ENCODE peak calls at places on chromosome 11, in six cellular contexts. One of them, this sample, is unnamed.

GRCh38 chr11:62337682-62338181 is 484 bp downstream of the ASRGL1 start:
- DNase-seq in IMR-90: no peak
- DNase-seq in DND-41: no peak
- DNase-seq in left ventricle myocardium inferior: peak; percentile 20
- DNase-seq in naive thymus-derived CD4-positive, alpha-beta T cell: no peak
- DNase-seq in CD8-positive, alpha-beta memory T cell: no peak
- DNase-seq in this sample: peak; percentile 69

GRCh38 chr11:24559315-24559714 is 62.5 kb downstream of the LUZP2 start:
- DNase-seq in IMR-90: no peak
- DNase-seq in CD8-positive, alpha-beta memory T cell: no peak
- DNase-seq in DND-41: no peak
- DNase-seq in naive thymus-derived CD4-positive, alpha-beta T cell: no peak
- DNase-seq in left ventricle myocardium inferior: no peak
- DNase-seq in this sample: no peak

GRCh38 chr11:121426476-121427454 is 25.3 kb upstream of the SORL1 start:
- DNase-seq in naive thymus-derived CD4-positive, alpha-beta T cell: no peak
- DNase-seq in IMR-90: no peak
- DNase-seq in CD8-positive, alpha-beta memory T cell: peak; percentile 53
- DNase-seq in left ventricle myocardium inferior: peak; percentile 57
- DNase-seq in DND-41: no peak
- DNase-seq in this sample: peak; percentile 62

GRCh38 chr11:118921121-118921928 is 4.4 kb downstream of the BCL9L start:
- DNase-seq in left ventricle myocardium inferior: peak; percentile 68
- DNase-seq in DND-41: no peak
- DNase-seq in naive thymus-derived CD4-positive, alpha-beta T cell: peak; percentile 36
- DNase-seq in CD8-positive, alpha-beta memory T cell: no peak
- DNase-seq in IMR-90: peak; percentile 88
- DNase-seq in this sample: no peak

GRCh38 chr11:99461913-99462312 is 441.2 kb downstream of the CNTN5 start:
- DNase-seq in DND-41: no peak
- DNase-seq in IMR-90: no peak
- DNase-seq in naive thymus-derived CD4-positive, alpha-beta T cell: no peak
- DNase-seq in left ventricle myocardium inferior: no peak
- DNase-seq in CD8-positive, alpha-beta memory T cell: no peak
- DNase-seq in this sample: no peak

GRCh38 chr11:111870113-111870512 is 1.3 kb downstream of the ALG9 start:
- DNase-seq in naive thymus-derived CD4-positive, alpha-beta T cell: no peak
- DNase-seq in CD8-positive, alpha-beta memory T cell: no peak
- DNase-seq in DND-41: no peak
- DNase-seq in left ventricle myocardium inferior: no peak
- DNase-seq in IMR-90: no peak
- DNase-seq in this sample: no peak

GRCh38 chr11:76281558-76281906 is 75.2 kb upstream of the WNT11 start:
- DNase-seq in naive thymus-derived CD4-positive, alpha-beta T cell: no peak
- DNase-seq in left ventricle myocardium inferior: no peak
- DNase-seq in IMR-90: no peak
- DNase-seq in CD8-positive, alpha-beta memory T cell: peak; percentile 25
- DNase-seq in DND-41: no peak
- DNase-seq in this sample: no peak

GRCh38 chr11:122559734-122560382 is 95.7 kb upstream of the UBASH3B start:
- DNase-seq in IMR-90: peak; percentile 25
- DNase-seq in DND-41: no peak
- DNase-seq in CD8-positive, alpha-beta memory T cell: no peak
- DNase-seq in left ventricle myocardium inferior: no peak
- DNase-seq in naive thymus-derived CD4-positive, alpha-beta T cell: no peak
- DNase-seq in this sample: no peak

GRCh38 chr11:58121101-58121500 is 4.2 kb downstream of the OR9I1 start:
- DNase-seq in IMR-90: peak; percentile 5
- DNase-seq in DND-41: no peak
- DNase-seq in naive thymus-derived CD4-positive, alpha-beta T cell: no peak
- DNase-seq in CD8-positive, alpha-beta memory T cell: no peak
- DNase-seq in left ventricle myocardium inferior: no peak
- DNase-seq in this sample: no peak

GRCh38 chr11:131425285-131425684 is 54.9 kb downstream of the NTM start:
- DNase-seq in left ventricle myocardium inferior: no peak
- DNase-seq in CD8-positive, alpha-beta memory T cell: no peak
- DNase-seq in naive thymus-derived CD4-positive, alpha-beta T cell: no peak
- DNase-seq in DND-41: no peak
- DNase-seq in IMR-90: no peak
- DNase-seq in this sample: no peak

GRCh38 chr11:107924306-107924705 is 3.9 kb upstream of the RAB39A start:
- DNase-seq in IMR-90: no peak
- DNase-seq in DND-41: no peak
- DNase-seq in left ventricle myocardium inferior: no peak
- DNase-seq in CD8-positive, alpha-beta memory T cell: no peak
- DNase-seq in naive thymus-derived CD4-positive, alpha-beta T cell: no peak
- DNase-seq in this sample: no peak

GRCh38 chr11:78557236-78557635 is 17.4 kb downstream of the NARS2 start:
- DNase-seq in DND-41: no peak
- DNase-seq in IMR-90: no peak
- DNase-seq in left ventricle myocardium inferior: no peak
- DNase-seq in naive thymus-derived CD4-positive, alpha-beta T cell: no peak
- DNase-seq in CD8-positive, alpha-beta memory T cell: no peak
- DNase-seq in this sample: no peak

GRCh38 chr11:3922056-3922455 is 66.6 kb downstream of the STIM1 start:
- DNase-seq in CD8-positive, alpha-beta memory T cell: no peak
- DNase-seq in IMR-90: no peak
- DNase-seq in naive thymus-derived CD4-positive, alpha-beta T cell: no peak
- DNase-seq in left ventricle myocardium inferior: no peak
- DNase-seq in DND-41: no peak
- DNase-seq in this sample: no peak

GRCh38 chr11:103528046-103528445 is 418.8 kb downstream of the DYNC2H1 start:
- DNase-seq in left ventricle myocardium inferior: no peak
- DNase-seq in DND-41: no peak
- DNase-seq in IMR-90: no peak
- DNase-seq in naive thymus-derived CD4-positive, alpha-beta T cell: no peak
- DNase-seq in CD8-positive, alpha-beta memory T cell: no peak
- DNase-seq in this sample: no peak

GRCh38 chr11:13859986-13860385 is 102.5 kb upstream of the SPON1 start:
- DNase-seq in naive thymus-derived CD4-positive, alpha-beta T cell: peak; percentile 70
- DNase-seq in IMR-90: no peak
- DNase-seq in DND-41: no peak
- DNase-seq in left ventricle myocardium inferior: no peak
- DNase-seq in CD8-positive, alpha-beta memory T cell: no peak
- DNase-seq in this sample: no peak

GRCh38 chr11:6315811-6316425 is 4.4 kb downstream of the CAVIN3 start:
- DNase-seq in CD8-positive, alpha-beta memory T cell: no peak
- DNase-seq in left ventricle myocardium inferior: peak; percentile 54
- DNase-seq in DND-41: peak; percentile 21
- DNase-seq in naive thymus-derived CD4-positive, alpha-beta T cell: no peak
- DNase-seq in IMR-90: peak; percentile 65
- DNase-seq in this sample: peak; percentile 56

GRCh38 chr11:124801636-124802312 is 1.6 kb upstream of the MSANTD2 start:
- DNase-seq in IMR-90: peak; percentile 22
- DNase-seq in left ventricle myocardium inferior: no peak
- DNase-seq in DND-41: no peak
- DNase-seq in naive thymus-derived CD4-positive, alpha-beta T cell: no peak
- DNase-seq in CD8-positive, alpha-beta memory T cell: no peak
- DNase-seq in this sample: no peak

GRCh38 chr11:69321877-69322350 is 28.0 kb downstream of the MYEOV start:
- DNase-seq in IMR-90: peak; percentile 96
- DNase-seq in left ventricle myocardium inferior: no peak
- DNase-seq in CD8-positive, alpha-beta memory T cell: no peak
- DNase-seq in naive thymus-derived CD4-positive, alpha-beta T cell: no peak
- DNase-seq in DND-41: no peak
- DNase-seq in this sample: no peak

GRCh38 chr11:47270331-47271271 is 668 bp downstream of the MADD start:
- DNase-seq in CD8-positive, alpha-beta memory T cell: peak; percentile 57
- DNase-seq in IMR-90: peak; percentile 72
- DNase-seq in naive thymus-derived CD4-positive, alpha-beta T cell: peak; percentile 26
- DNase-seq in left ventricle myocardium inferior: no peak
- DNase-seq in DND-41: peak; percentile 33
- DNase-seq in this sample: no peak

GRCh38 chr11:65571940-65572339 is 398 bp upstream of the FAM89B start:
- DNase-seq in DND-41: no peak
- DNase-seq in naive thymus-derived CD4-positive, alpha-beta T cell: no peak
- DNase-seq in IMR-90: peak; percentile 44
- DNase-seq in left ventricle myocardium inferior: no peak
- DNase-seq in CD8-positive, alpha-beta memory T cell: no peak
- DNase-seq in this sample: no peak

GRCh38 chr11:65572356-65573043 is at the start of gene FAM89B:
- DNase-seq in left ventricle myocardium inferior: peak; percentile 95
- DNase-seq in CD8-positive, alpha-beta memory T cell: peak; percentile 93
- DNase-seq in naive thymus-derived CD4-positive, alpha-beta T cell: peak; percentile 87
- DNase-seq in IMR-90: peak; percentile 77
- DNase-seq in DND-41: peak; percentile 94
- DNase-seq in this sample: peak; percentile 94

GRCh38 chr11:65569164-65569972 is 909 bp upstream of the ZNRD2 start:
- DNase-seq in naive thymus-derived CD4-positive, alpha-beta T cell: no peak
- DNase-seq in DND-41: no peak
- DNase-seq in CD8-positive, alpha-beta memory T cell: no peak
- DNase-seq in left ventricle myocardium inferior: no peak
- DNase-seq in IMR-90: no peak
- DNase-seq in this sample: no peak

GRCh38 chr11:65571420-65571819 is 918 bp upstream of the FAM89B start:
- DNase-seq in naive thymus-derived CD4-positive, alpha-beta T cell: no peak
- DNase-seq in DND-41: no peak
- DNase-seq in left ventricle myocardium inferior: no peak
- DNase-seq in IMR-90: no peak
- DNase-seq in CD8-positive, alpha-beta memory T cell: no peak
- DNase-seq in this sample: no peak

DNA sequence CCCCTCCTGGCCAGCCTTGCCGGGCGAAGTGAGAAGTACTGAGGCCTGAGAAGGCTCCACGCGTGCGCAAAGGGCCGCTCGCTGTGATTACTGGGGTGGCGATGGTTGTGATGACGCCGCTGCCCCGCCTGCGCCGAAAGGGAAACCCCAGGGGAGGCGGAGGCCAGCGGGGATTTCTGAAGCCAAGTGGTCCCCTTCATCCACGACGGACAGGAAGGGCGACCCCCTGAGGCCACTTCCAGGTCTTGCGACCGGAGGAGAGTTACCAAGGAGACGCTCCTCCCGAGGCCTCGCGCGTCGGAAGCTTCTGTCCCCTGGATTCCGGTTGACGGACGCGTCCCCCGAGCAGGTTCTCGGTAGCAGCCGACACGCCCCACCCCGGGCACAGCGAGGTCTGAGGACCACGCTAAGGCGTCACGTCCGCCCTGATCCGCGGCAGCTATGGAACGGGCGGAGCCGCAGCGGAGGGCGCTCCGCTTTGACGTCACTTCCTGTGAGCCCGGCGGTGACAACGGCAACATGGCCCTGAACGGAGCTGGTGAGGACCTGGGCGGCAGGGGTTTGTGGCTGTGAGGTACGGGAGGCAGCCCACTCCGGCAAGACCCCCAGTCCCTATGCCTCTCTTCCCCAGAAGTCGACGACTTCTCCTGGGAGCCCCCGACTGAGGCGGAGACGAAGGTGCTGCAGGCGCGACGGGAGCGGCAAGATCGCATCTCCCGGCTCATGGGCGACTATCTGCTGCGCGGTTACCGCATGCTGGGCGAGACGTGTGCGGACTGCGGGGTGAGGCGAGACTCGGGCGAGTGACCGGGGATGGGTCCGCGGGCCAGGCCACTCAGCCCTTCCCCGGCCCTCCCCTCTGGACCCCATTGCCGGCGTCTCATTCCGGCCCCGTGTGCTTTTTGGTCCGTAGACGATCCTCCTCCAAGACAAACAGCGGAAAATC is at the start of gene ZNRD2:
- DNase-seq in IMR-90: peak; percentile 99
- DNase-seq in DND-41: peak; percentile 98
- DNase-seq in CD8-positive, alpha-beta memory T cell: peak; percentile 99
- DNase-seq in naive thymus-derived CD4-positive, alpha-beta T cell: peak; percentile 99
- DNase-seq in left ventricle myocardium inferior: peak; percentile 98
- DNase-seq in this sample: peak; percentile 99
- H3K4me1 ChIP-seq in IMR-90: peaks cover 19% of the 10 kb centered on the region
- H3K4me1 ChIP-seq in DND-41: peaks cover 64% of the 10 kb centered on the region
- H3K4me1 ChIP-seq in CD8-positive, alpha-beta memory T cell: peaks cover 76% of the 10 kb centered on the region
- H3K4me1 ChIP-seq in naive thymus-derived CD4-positive, alpha-beta T cell: peaks cover 63% of the 10 kb centered on the region
- H3K4me1 ChIP-seq in left ventricle myocardium inferior: peaks cover 72% of the 10 kb centered on the region
- H3K4me1 ChIP-seq in this sample: peaks cover 67% of the 10 kb centered on the region

GRCh38 chr11:75160880-75161279 is 10.0 kb downstream of the SLCO2B1 start:
- DNase-seq in CD8-positive, alpha-beta memory T cell: no peak
- DNase-seq in naive thymus-derived CD4-positive, alpha-beta T cell: no peak
- DNase-seq in DND-41: no peak
- DNase-seq in left ventricle myocardium inferior: no peak
- DNase-seq in IMR-90: no peak
- DNase-seq in this sample: no peak
- H3K27ac ChIP-seq in CD8-positive, alpha-beta memory T cell: no peak overlapping the region
- H3K27ac ChIP-seq in naive thymus-derived CD4-positive, alpha-beta T cell: no peak overlapping the region
- H3K27ac ChIP-seq in DND-41: no peak overlapping the region
- H3K27ac ChIP-seq in left ventricle myocardium inferior: peak overlapping the region; percentile 82
- H3K27ac ChIP-seq in IMR-90: no peak overlapping the region
- H3K27ac ChIP-seq in this sample: peak overlapping the region; percentile 65

GRCh38 chr11:114621950-114622809 is 26.6 kb upstream of the NXPE4 start:
- DNase-seq in naive thymus-derived CD4-positive, alpha-beta T cell: no peak
- DNase-seq in left ventricle myocardium inferior: no peak
- DNase-seq in CD8-positive, alpha-beta memory T cell: no peak
- DNase-seq in IMR-90: no peak
- DNase-seq in DND-41: no peak
- DNase-seq in this sample: no peak
- H3K9me3 ChIP-seq in naive thymus-derived CD4-positive, alpha-beta T cell: no peaks in the 10 kb centered on the region
- H3K9me3 ChIP-seq in left ventricle myocardium inferior: peaks cover 14% of the 10 kb centered on the region
- H3K9me3 ChIP-seq in CD8-positive, alpha-beta memory T cell: no peaks in the 10 kb centered on the region
- H3K9me3 ChIP-seq in IMR-90: no peaks in the 10 kb centered on the region
- H3K9me3 ChIP-seq in DND-41: peaks cover 52% of the 10 kb centered on the region
- H3K9me3 ChIP-seq in this sample: peaks cover 10% of the 10 kb centered on the region

GRCh38 chr11:116984589-116984988 is 113.6 kb downstream of the SIK3 start:
- DNase-seq in naive thymus-derived CD4-positive, alpha-beta T cell: no peak
- DNase-seq in DND-41: no peak
- DNase-seq in left ventricle myocardium inferior: no peak
- DNase-seq in CD8-positive, alpha-beta memory T cell: no peak
- DNase-seq in IMR-90: peak; percentile 98
- DNase-seq in this sample: no peak
- H3K4me1 ChIP-seq in naive thymus-derived CD4-positive, alpha-beta T cell: peaks cover 18% of the 10 kb centered on the region
- H3K4me1 ChIP-seq in DND-41: peaks cover 14% of the 10 kb centered on the region
- H3K4me1 ChIP-seq in left ventricle myocardium inferior: peaks cover 64% of the 10 kb centered on the region
- H3K4me1 ChIP-seq in CD8-positive, alpha-beta memory T cell: peaks cover 41% of the 10 kb centered on the region
- H3K4me1 ChIP-seq in IMR-90: peaks cover 11% of the 10 kb centered on the region
- H3K4me1 ChIP-seq in this sample: peaks cover 6% of the 10 kb centered on the region

GRCh38 chr11:95569207-95569606 is 220.4 kb downstream of the FAM76B start:
- DNase-seq in CD8-positive, alpha-beta memory T cell: no peak
- DNase-seq in naive thymus-derived CD4-positive, alpha-beta T cell: no peak
- DNase-seq in DND-41: no peak
- DNase-seq in left ventricle myocardium inferior: no peak
- DNase-seq in IMR-90: no peak
- DNase-seq in this sample: no peak

GRCh38 chr11:95567685-95568084 is 221.9 kb downstream of the FAM76B start:
- DNase-seq in left ventricle myocardium inferior: no peak
- DNase-seq in IMR-90: peak; percentile 63
- DNase-seq in naive thymus-derived CD4-positive, alpha-beta T cell: no peak
- DNase-seq in DND-41: no peak
- DNase-seq in CD8-positive, alpha-beta memory T cell: no peak
- DNase-seq in this sample: no peak

GRCh38 chr11:95565692-95566091 is 223.9 kb downstream of the FAM76B start:
- DNase-seq in left ventricle myocardium inferior: no peak
- DNase-seq in DND-41: no peak
- DNase-seq in IMR-90: no peak
- DNase-seq in CD8-positive, alpha-beta memory T cell: no peak
- DNase-seq in naive thymus-derived CD4-positive, alpha-beta T cell: no peak
- DNase-seq in this sample: no peak

GRCh38 chr11:95566151-95566670 is 223.4 kb downstream of the FAM76B start:
- DNase-seq in DND-41: no peak
- DNase-seq in naive thymus-derived CD4-positive, alpha-beta T cell: no peak
- DNase-seq in left ventricle myocardium inferior: no peak
- DNase-seq in CD8-positive, alpha-beta memory T cell: no peak
- DNase-seq in IMR-90: no peak
- DNase-seq in this sample: no peak

GRCh38 chr11:95568236-95568635 is 221.3 kb downstream of the FAM76B start:
- DNase-seq in CD8-positive, alpha-beta memory T cell: no peak
- DNase-seq in naive thymus-derived CD4-positive, alpha-beta T cell: no peak
- DNase-seq in IMR-90: no peak
- DNase-seq in left ventricle myocardium inferior: no peak
- DNase-seq in DND-41: no peak
- DNase-seq in this sample: no peak
- H3K27ac ChIP-seq in CD8-positive, alpha-beta memory T cell: no peak overlapping the region
- H3K27ac ChIP-seq in naive thymus-derived CD4-positive, alpha-beta T cell: no peak overlapping the region
- H3K27ac ChIP-seq in IMR-90: no peak overlapping the region
- H3K27ac ChIP-seq in left ventricle myocardium inferior: no peak overlapping the region
- H3K27ac ChIP-seq in DND-41: no peak overlapping the region
- H3K27ac ChIP-seq in this sample: no peak overlapping the region